ENCODE peak calls at places on chromosomes 3 and 15, in six cellular contexts. L, K, F, Q, A and S are unnamed samples.

GRCh38 chr3:36733162-36733696 is 31.1 kb downstream of the DCLK3 start:
- DNase-seq in L (no peak), A (no peak), Q (no peak), F (no peak), K (no peak), S (no peak)

GRCh38 chr3:55180936-55181535 is 253.2 kb upstream of the LRTM1 start:
- DNase-seq in Q (no peak), L (peak; percentile 67), F (no peak), A (peak; percentile 30), K (no peak), S (no peak)

GRCh38 chr3:101633186-101633585 is 43.7 kb downstream of the ZBTB11 start:
- DNase-seq in K (no peak), A (no peak), Q (no peak), F (no peak), L (no peak), S (no peak)

GRCh38 chr15:74202461-74203401 is at the start of gene STRA6:
- DNase-seq in A (no peak), F (peak; percentile 53), Q (no peak), L (peak; percentile 77), K (no peak), S (no peak)

GRCh38 chr3:43774799-43775198 is 84.1 kb downstream of the ABHD5 start:
- DNase-seq in Q (no peak), K (no peak), A (no peak), L (no peak), F (no peak), S (no peak)

GRCh38 chr15:60809375-60809774 is 330.4 kb upstream of the ICE2 start:
- DNase-seq in A (no peak), K (no peak), Q (no peak), F (no peak), L (no peak), S (no peak)

GRCh38 chr3:78737988-78738387 is 1029.8 kb downstream of the ROBO1 start:
- DNase-seq in L (no peak), K (no peak), Q (no peak), F (peak; percentile 11), A (no peak), S (no peak)

GRCh38 chr15:29278436-29279099 is 8.9 kb upstream of the NSMCE3 start:
- DNase-seq in F (peak; percentile 91), K (peak; percentile 94), L (no peak), A (no peak), Q (no peak), S (no peak)

GRCh38 chr3:106862067-106862466 is 515.2 kb upstream of the CCDC54 start:
- DNase-seq in Q (no peak), F (peak; percentile 62), L (no peak), A (no peak), K (peak; percentile 70), S (no peak)

GRCh38 chr3:71859128-71859519 is 74.2 kb upstream of the PROK2 start:
- DNase-seq in A (no peak), F (no peak), Q (no peak), L (peak; percentile 60), K (no peak), S (peak; percentile 2)

GRCh38 chr3:195114786-195115597 is 156.0 kb downstream of the XXYLT1 start:
- DNase-seq in Q (no peak), K (no peak), F (no peak), L (no peak), A (no peak), S (no peak)

GRCh38 chr15:60835000-60835399 is 356.1 kb upstream of the ICE2 start:
- DNase-seq in F (no peak), L (no peak), A (no peak), K (no peak), Q (no peak), S (no peak)

GRCh38 chr3:60076307-60076706 is 1026.5 kb upstream of the CFAP20DC start:
- DNase-seq in L (no peak), Q (no peak), A (no peak), K (no peak), F (peak; percentile 6), S (no peak)

GRCh38 chr3:64242435-64242834 is 17.2 kb upstream of the PRICKLE2 start:
- DNase-seq in A (no peak), F (no peak), L (no peak), K (no peak), Q (peak; percentile 36), S (no peak)

GRCh38 chr15:59371458-59372351 is 966 bp downstream of the MYO1E start:
- DNase-seq in A (peak; percentile 59), F (no peak), K (no peak), L (peak; percentile 66), Q (peak; percentile 70), S (no peak)

GRCh38 chr15:49421991-49422390 is 1.1 kb upstream of the FGF7 start:
- DNase-seq in F (peak; percentile 55), L (peak; percentile 67), A (peak; percentile 41), K (peak; percentile 81), Q (peak; percentile 31), S (no peak)

GRCh38 chr3:180196658-180197057 is 159.9 kb upstream of the PEX5L start:
- DNase-seq in Q (no peak), A (no peak), L (no peak), K (no peak), F (no peak), S (no peak)

GRCh38 chr3:106013971-106014370 is 145.2 kb upstream of the CBLB start:
- DNase-seq in L (no peak), K (peak; percentile 99), F (peak; percentile 93), A (no peak), Q (no peak), S (no peak)

GRCh38 chr3:15359677-15360397 is 27.5 kb upstream of the SH3BP5 start:
- DNase-seq in A (no peak), K (no peak), L (no peak), F (no peak), Q (no peak), S (no peak)

GRCh38 chr3:18649666-18650363 is 224.7 kb upstream of the SATB1 start:
- DNase-seq in K (no peak), Q (no peak), A (no peak), F (no peak), L (no peak), S (no peak)

GRCh38 chr15:52745326-52746161 is 44.6 kb downstream of the ONECUT1 start:
- DNase-seq in K (no peak), A (no peak), F (no peak), L (no peak), Q (no peak), S (no peak)
- H3K4me3 ChIP-seq in K (no peak overlapping the region), A (no peak overlapping the region), F (no peak overlapping the region), L (no peak overlapping the region), Q (no peak overlapping the region), S (no peak overlapping the region)

DNA sequence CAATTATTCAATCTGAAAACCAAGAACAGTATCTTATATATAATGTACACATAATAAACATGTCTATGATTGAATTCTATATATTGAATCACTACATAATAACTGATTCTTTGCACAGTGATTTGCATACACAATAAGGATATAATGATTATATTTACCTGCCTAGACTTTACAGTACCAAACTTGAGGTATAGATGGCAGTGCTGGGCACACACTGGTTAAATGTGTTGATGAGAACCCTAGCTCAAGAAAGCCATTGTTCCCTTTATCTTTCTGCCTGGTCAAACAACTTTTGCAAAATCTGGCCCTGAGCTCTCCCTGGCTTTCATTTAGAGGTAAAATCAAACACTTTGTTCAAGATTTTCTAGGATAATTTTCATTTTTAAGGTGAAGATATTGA is 697.7 kb downstream of the TUSC7 start:
- DNase-seq in Q (no peak), L (peak; percentile 36), F (no peak), A (no peak), K (peak; percentile 27), S (no peak)
- H3K27ac ChIP-seq in Q (no peak overlapping the region), L (no peak overlapping the region), F (no peak overlapping the region), A (no peak overlapping the region), K (no peak overlapping the region), S (no peak overlapping the region)

DNA sequence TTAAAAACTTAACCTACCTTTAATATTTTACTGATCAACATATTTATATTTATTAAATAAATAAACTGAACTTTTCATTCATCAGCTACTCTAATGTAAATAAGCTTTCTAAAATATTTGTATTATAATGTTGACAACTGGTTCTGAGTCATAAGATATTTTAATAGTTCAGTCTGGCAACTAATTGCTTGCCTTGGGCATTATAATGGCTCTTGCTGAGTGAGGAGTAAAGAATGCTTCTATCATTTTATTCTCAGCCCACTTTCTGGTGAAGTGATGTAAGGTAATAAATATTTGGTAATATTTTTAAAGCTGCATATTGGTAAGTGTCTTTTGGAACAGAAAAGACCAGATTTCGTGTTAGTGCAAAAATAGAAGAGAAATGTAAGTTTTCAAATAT is 81.5 kb downstream of the DIPK2A start:
- DNase-seq in Q (no peak), A (no peak), L (no peak), K (peak; percentile 75), F (peak; percentile 60), S (no peak)
- H3K4me3 ChIP-seq in Q (no peak overlapping the region), A (no peak overlapping the region), L (no peak overlapping the region), K (no peak overlapping the region), F (no peak overlapping the region), S (no peak overlapping the region)

GRCh38 chr15:52350423-52350822 is 54.8 kb upstream of the MYO5C start:
- DNase-seq in K (no peak), A (no peak), Q (no peak), L (no peak), F (no peak), S (no peak)
- H3K27ac ChIP-seq in K (no peak overlapping the region), A (no peak overlapping the region), Q (no peak overlapping the region), L (no peak overlapping the region), F (no peak overlapping the region), S (no peak overlapping the region)

GRCh38 chr3:124779751-124780191 is 49.5 kb downstream of the UMPS start:
- DNase-seq in F (no peak), A (no peak), Q (no peak), L (no peak), K (no peak), S (no peak)
- H3K4me3 ChIP-seq in F (no peak overlapping the region), A (no peak overlapping the region), Q (no peak overlapping the region), L (no peak overlapping the region), K (no peak overlapping the region), S (no peak overlapping the region)

GRCh38 chr3:4976109-4976508 is 3.1 kb upstream of the BHLHE40 start:
- DNase-seq in F (peak; percentile 49), Q (peak; percentile 48), A (peak; percentile 81), K (peak; percentile 63), L (peak; percentile 60), S (no peak)
- H3K27ac ChIP-seq in F (no peak overlapping the region), Q (peak overlapping the region; percentile 97), A (peak overlapping the region; percentile 95), K (no peak overlapping the region), L (no peak overlapping the region), S (peak overlapping the region; percentile 98)

GRCh38 chr3:151404316-151404715 is 19.8 kb upstream of the P2RY12 start:
- DNase-seq in F (peak; percentile 83), Q (no peak), A (no peak), L (no peak), K (peak; percentile 72), S (no peak)

GRCh38 chr3:151400341-151400740 is 15.8 kb upstream of the P2RY12 start:
- DNase-seq in K (no peak), L (no peak), Q (no peak), A (no peak), F (no peak), S (no peak)

GRCh38 chr3:151402349-151402748 is 17.8 kb upstream of the P2RY12 start:
- DNase-seq in Q (no peak), A (no peak), F (no peak), L (no peak), K (no peak), S (no peak)

GRCh38 chr3:151398895-151399294 is 14.3 kb upstream of the P2RY12 start:
- DNase-seq in L (no peak), F (no peak), A (no peak), Q (no peak), K (no peak), S (no peak)

GRCh38 chr3:151403246-151403645 is 18.7 kb upstream of the P2RY12 start:
- DNase-seq in L (no peak), A (no peak), Q (no peak), F (peak; percentile 92), K (peak; percentile 87), S (no peak)
- H3K4me3 ChIP-seq in L (no peak overlapping the region), A (no peak overlapping the region), Q (no peak overlapping the region), F (no peak overlapping the region), K (no peak overlapping the region), S (no peak overlapping the region)

GRCh38 chr3:47612178-47612577 is 33.5 kb upstream of the CSPG5 start:
- DNase-seq in A (no peak), Q (no peak), F (peak; percentile 94), K (peak; percentile 86), L (no peak), S (no peak)
- H3K27ac ChIP-seq in A (no peak overlapping the region), Q (peak overlapping the region; percentile 50), F (peak overlapping the region; percentile 49), K (no peak overlapping the region), L (no peak overlapping the region), S (no peak overlapping the region)